ENCODE peak calls at places on chromosomes 1 and 21, in nine cellular contexts. O, G, N, Q, K, P, A, J and L are unnamed samples. For H3K4me1, the result is how much of the 10 kb centered on the place peaks cover.

GRCh38 chr1:30920827-30921226 is 12.3 kb upstream of the SDC3 start:
- DNase-seq in K (no peak), O (no peak), Q (no peak), J (no peak), A (no peak), P (no peak), N (no peak), G (no peak), L (no peak)

GRCh38 chr1:214957330-214958137 is 125.0 kb upstream of the KCNK2 start:
- DNase-seq in J (peak), O (no peak), G (no peak), P (no peak), N (no peak), K (no peak), Q (no peak), A (no peak), L (no peak)

GRCh38 chr21:45078877-45079281 is 4.5 kb downstream of the ADARB1 start:
- DNase-seq in N (no peak), A (no peak), K (no peak), O (peak), G (peak), Q (no peak), P (no peak), J (no peak), L (no peak)

GRCh38 chr1:238690415-238690814 is 696.0 kb upstream of the CHRM3 start:
- DNase-seq in G (no peak), P (no peak), Q (no peak), N (no peak), K (no peak), J (no peak), A (no peak), O (no peak), L (no peak)

GRCh38 chr1:114764689-114765088 is 6.9 kb upstream of the CSDE1 start:
- DNase-seq in O (no peak), Q (no peak), K (no peak), G (no peak), N (no peak), J (no peak), A (no peak), P (no peak), L (no peak)

GRCh38 chr1:29939086-29939485 is 702.8 kb downstream of the PTPRU start:
- DNase-seq in O (no peak), K (no peak), A (no peak), G (no peak), Q (no peak), J (no peak), P (no peak), N (no peak), L (no peak)

GRCh38 chr1:214272964-214273533 is 7.9 kb upstream of the SMYD2 start:
- DNase-seq in Q (no peak), O (no peak), N (no peak), G (no peak), K (no peak), A (no peak), P (no peak), J (no peak), L (no peak)

GRCh38 chr1:231139659-231140650 is 21.9 kb upstream of the TRIM67 start:
- DNase-seq in O (no peak), Q (no peak), J (peak), P (no peak), K (no peak), A (peak), G (no peak), N (no peak), L (no peak)

GRCh38 chr1:45686081-45687013 is at the start of gene GPBP1L1:
- DNase-seq in A (peak), K (peak), N (peak), O (peak), J (peak), P (peak), G (peak), Q (peak), L (peak)

GRCh38 chr1:64343105-64343960 is 126.6 kb upstream of the CACHD1 start:
- DNase-seq in A (no peak), N (no peak), K (no peak), J (peak), P (peak), Q (peak), G (no peak), O (no peak), L (no peak)

GRCh38 chr1:844472-845026 is 79.2 kb upstream of the SAMD11 start:
- DNase-seq in J (no peak), O (no peak), K (no peak), G (no peak), N (no peak), A (no peak), P (no peak), Q (no peak), L (no peak)

GRCh38 chr1:156625436-156626078 is 6.3 kb downstream of the HAPLN2 start:
- DNase-seq in K (peak), J (no peak), N (peak), Q (no peak), A (no peak), P (no peak), G (peak), O (peak), L (no peak)

GRCh38 chr1:41913025-41913424 is 5.7 kb downstream of the HIVEP3 start:
- DNase-seq in N (no peak), K (no peak), J (no peak), G (no peak), P (no peak), Q (no peak), O (no peak), A (peak), L (no peak)

GRCh38 chr1:187759934-187760333 is 931.2 kb downstream of the PLA2G4A start:
- DNase-seq in O (no peak), A (no peak), P (no peak), N (no peak), Q (no peak), J (no peak), G (no peak), K (no peak), L (no peak)

GRCh38 chr1:110286564-110286963 is 52.6 kb upstream of the RBM15 start:
- DNase-seq in J (no peak), G (no peak), A (no peak), P (no peak), Q (no peak), K (no peak), O (no peak), N (no peak), L (no peak)

GRCh38 chr1:153251988-153252387 is 7.5 kb upstream of the LORICRIN start:
- DNase-seq in G (no peak), J (no peak), A (peak), N (no peak), K (no peak), P (no peak), Q (no peak), O (no peak), L (no peak)

GRCh38 chr1:53604291-53604919 is 134.6 kb downstream of the GLIS1 start:
- DNase-seq in K (no peak), G (no peak), J (no peak), P (no peak), N (no peak), A (no peak), O (no peak), Q (no peak), L (no peak)

GRCh38 chr1:212971312-212971711 is 21.0 kb downstream of the VASH2 start:
- DNase-seq in P (no peak), A (no peak), O (peak), K (no peak), N (no peak), Q (no peak), J (no peak), G (no peak), L (peak)

GRCh38 chr21:43188712-43189151 is 19.9 kb downstream of the CRYAA start:
- DNase-seq in K (no peak), N (peak), Q (no peak), P (peak), G (peak), O (peak), A (no peak), J (peak), L (peak)

GRCh38 chr1:234544094-234544579 is 65.2 kb upstream of the TARBP1 start:
- DNase-seq in Q (no peak), G (peak), N (no peak), O (peak), A (no peak), J (peak), P (peak), K (no peak), L (no peak)

GRCh38 chr1:234515821-234516241 is 36.9 kb upstream of the TARBP1 start:
- DNase-seq in P (no peak), G (no peak), N (no peak), A (no peak), O (no peak), K (no peak), J (no peak), Q (no peak), L (no peak)

GRCh38 chr1:230163205-230163604 is 96.2 kb downstream of the GALNT2 start:
- DNase-seq in Q (no peak), K (no peak), G (no peak), A (no peak), O (peak), P (no peak), J (no peak), N (no peak), L (no peak)

GRCh38 chr1:43582162-43582566 is 51.5 kb downstream of the PTPRF start:
- DNase-seq in Q (peak), K (no peak), P (peak), O (no peak), J (peak), N (no peak), G (peak), A (no peak), L (no peak)

GRCh38 chr1:26363549-26364448 is 8.8 kb downstream of the ZNF683 start:
- DNase-seq in O (peak), K (peak), Q (peak), J (peak), G (peak), A (peak), N (peak), P (peak), L (no peak)

GRCh38 chr1:9592510-9593075 is 3.9 kb downstream of the TMEM201 start:
- DNase-seq in A (no peak), P (no peak), O (no peak), N (peak), Q (no peak), J (no peak), G (no peak), K (no peak), L (no peak)

GRCh38 chr1:46595127-46595526 is 8.9 kb downstream of the MKNK1 start:
- DNase-seq in O (peak), P (no peak), J (no peak), K (no peak), N (no peak), A (peak), Q (no peak), G (peak), L (no peak)

GRCh38 chr1:165562576-165562975 is 18.8 kb downstream of the LRRC52 start:
- DNase-seq in P (no peak), O (no peak), N (no peak), Q (no peak), J (no peak), A (no peak), G (no peak), K (no peak), L (no peak)

GRCh38 chr1:204065174-204065985 is 7.5 kb upstream of the SOX13 start:
- DNase-seq in N (no peak), J (no peak), O (peak), G (peak), Q (no peak), K (peak), A (no peak), P (no peak), L (peak)

GRCh38 chr1:35398739-35399138 is 130.2 kb downstream of the ZMYM4 start:
- DNase-seq in K (no peak), A (no peak), Q (no peak), O (no peak), J (no peak), G (no peak), P (no peak), N (no peak), L (no peak)

GRCh38 chr1:75234499-75235064 is 100.4 kb downstream of the LHX8 start:
- DNase-seq in G (no peak), J (no peak), N (no peak), O (no peak), Q (no peak), K (no peak), A (no peak), P (no peak), L (no peak)

GRCh38 chr21:29299906-29300546 is 1.3 kb downstream of the BACH1 start:
- DNase-seq in Q (peak), K (no peak), G (peak), A (peak), O (peak), P (peak), N (no peak), J (no peak), L (no peak)

GRCh38 chr1:56626546-56626945 is 18.6 kb upstream of the PRKAA2 start:
- DNase-seq in N (no peak), K (no peak), G (no peak), A (no peak), P (no peak), J (no peak), Q (no peak), O (no peak), L (no peak)

GRCh38 chr1:206029484-206029883 is 5.8 kb upstream of the CTSE start:
- DNase-seq in J (peak), Q (no peak), K (peak), O (peak), G (no peak), P (peak), A (no peak), N (no peak), L (no peak)

GRCh38 chr1:165313906-165314305 is 42.6 kb downstream of the LMX1A start:
- DNase-seq in Q (no peak), J (no peak), O (no peak), P (no peak), A (no peak), G (no peak), K (no peak), N (no peak), L (no peak)

GRCh38 chr1:160066829-160067720 is 2.9 kb downstream of the KCNJ10 start:
- DNase-seq in N (no peak), G (no peak), K (no peak), O (no peak), J (no peak), P (no peak), Q (no peak), A (no peak), L (no peak)

GRCh38 chr1:174974711-174975111 is 25.0 kb upstream of the CACYBP start:
- DNase-seq in Q (no peak), K (no peak), G (no peak), O (no peak), P (no peak), N (no peak), J (no peak), A (no peak), L (no peak)

GRCh38 chr1:15370781-15371467 is 38.8 kb upstream of the EFHD2 start:
- DNase-seq in G (peak), P (no peak), N (no peak), A (peak), J (no peak), Q (no peak), K (no peak), O (peak), L (no peak)

GRCh38 chr1:199551967-199552565 is 475.4 kb upstream of the NR5A2 start:
- DNase-seq in O (no peak), Q (peak), K (peak), P (no peak), G (peak), A (no peak), N (no peak), J (no peak), L (no peak)

GRCh38 chr1:223702735-223703667 is 9.3 kb upstream of the CAPN2 start:
- DNase-seq in O (no peak), J (no peak), N (no peak), P (no peak), K (no peak), A (no peak), Q (no peak), G (no peak), L (no peak)

GRCh38 chr1:50527249-50527986 is 104.2 kb upstream of the DMRTA2 start:
- DNase-seq in G (no peak), O (no peak), Q (no peak), K (no peak), P (no peak), N (no peak), J (no peak), A (no peak), L (no peak)

DNA sequence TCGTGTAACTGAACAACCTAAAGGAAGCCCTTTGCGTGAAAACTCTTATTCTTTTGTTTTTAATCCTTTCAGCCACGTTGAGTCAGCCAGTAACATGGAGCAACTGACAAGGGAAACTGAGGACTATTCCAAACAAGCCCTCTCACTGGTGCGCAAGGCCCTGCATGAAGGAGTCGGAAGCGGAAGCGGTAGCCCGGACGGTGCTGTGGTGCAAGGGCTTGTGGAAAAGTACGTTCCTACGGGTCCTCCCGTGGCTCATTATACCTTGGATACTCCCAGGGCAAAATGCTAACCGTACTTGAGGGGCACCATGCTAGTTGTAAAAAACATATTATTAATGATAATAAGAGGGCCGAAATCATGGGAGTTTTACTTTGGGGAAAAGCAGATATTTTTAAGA is 49.4 kb downstream of the LAMC2 start:
- DNase-seq in K (no peak), N (no peak), Q (no peak), O (no peak), A (no peak), G (no peak), P (no peak), J (no peak), L (no peak)
- H3K4me1 ChIP-seq in K (under half), N (under half), Q (under half), O (under half), A (under half), G (under half), P (under half), J (under half), L (under half)

GRCh38 chr1:218357211-218357892 is 12.2 kb downstream of the TGFB2 start:
- DNase-seq in N (no peak), O (no peak), P (no peak), A (no peak), J (no peak), K (peak), Q (no peak), G (no peak), L (no peak)
- TF ChIP-seq POLR2AphosphoS5 in N (no peak), O (no peak), P (no peak), A (no peak), J (no peak), K (no peak), Q (no peak), G (no peak), L (no peak)

DNA sequence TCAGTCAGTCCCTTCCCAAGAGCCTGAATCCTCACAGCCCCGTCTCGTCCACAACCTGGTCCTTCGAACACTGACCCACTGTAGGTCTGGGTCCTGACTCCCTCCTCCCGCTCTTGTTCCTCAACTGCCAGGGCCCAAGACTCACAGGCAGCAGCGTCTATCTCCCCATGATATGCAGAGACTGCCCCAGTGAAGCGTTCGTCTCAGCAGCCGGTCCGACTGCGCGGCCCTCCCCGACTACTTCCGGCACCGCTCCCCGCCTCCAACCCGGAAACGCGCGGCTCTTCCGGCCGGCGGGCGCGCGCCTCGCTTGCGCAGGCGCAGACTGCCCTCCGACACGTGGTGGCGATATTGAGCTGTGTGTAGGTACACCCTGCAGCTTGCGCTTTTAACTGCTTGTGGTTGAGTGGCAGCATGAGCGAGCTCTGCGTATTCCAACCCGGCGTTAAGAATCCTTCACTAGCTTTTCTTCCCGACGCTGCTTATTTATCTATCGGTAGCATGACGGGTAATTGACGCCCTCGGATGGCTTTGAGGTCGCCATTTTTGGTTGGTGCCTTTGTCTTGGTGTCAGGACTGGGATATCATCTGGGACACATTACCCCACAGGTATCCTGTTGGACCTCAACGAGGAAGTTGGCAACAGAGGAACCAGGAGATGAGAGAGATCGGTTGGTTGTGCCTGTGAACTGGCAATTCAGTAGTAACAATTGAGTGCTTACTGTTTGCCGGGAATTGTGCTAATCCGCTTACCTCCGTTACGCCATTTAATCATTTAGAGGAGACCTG is at the start of gene TAF12:
- DNase-seq in A (peak), J (peak), O (peak), K (peak), G (peak), P (peak), N (peak), Q (peak), L (peak)
- TF ChIP-seq POLR2A in A (peak), J (peak), O (peak), K (peak), G (peak), P (peak), N (peak), Q (peak), L (no peak)

GRCh38 chr21:38908537-38908936 is 102.8 kb downstream of the ETS2 start:
- DNase-seq in Q (no peak), J (no peak), P (no peak), G (no peak), N (no peak), A (no peak), O (no peak), K (no peak), L (no peak)
- H3K4me1 ChIP-seq in Q (under half), J (under half), P (under half), G (half or more), N (under half), A (half or more), O (under half), K (under half), L (half or more)

GRCh38 chr1:116533425-116533820 is 37.4 kb downstream of the CD58 start:
- DNase-seq in P (no peak), A (no peak), J (no peak), G (no peak), N (no peak), K (no peak), O (no peak), Q (no peak), L (no peak)
- TF ChIP-seq POLR2AphosphoS5 in P (no peak), A (no peak), J (no peak), G (no peak), N (no peak), K (no peak), O (no peak), Q (no peak), L (no peak)

DNA sequence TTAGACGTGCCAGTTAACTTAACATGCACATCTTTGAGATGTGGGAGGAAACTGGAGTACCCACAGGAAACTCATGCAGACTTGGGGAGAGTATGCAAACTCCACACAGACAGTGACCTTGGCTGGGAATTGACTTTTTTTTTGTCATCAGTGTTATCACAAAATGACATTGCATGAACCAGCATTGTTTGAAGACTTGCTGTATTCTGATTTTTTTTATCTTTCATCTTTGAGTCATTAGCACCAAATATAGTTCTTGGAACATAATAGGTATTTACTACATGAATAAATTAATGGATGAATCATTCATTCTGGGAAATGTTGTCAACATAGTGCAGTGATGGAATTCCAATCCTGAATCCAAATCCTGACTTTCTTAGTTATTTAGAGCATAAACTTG is 77.0 kb downstream of the ATF6 start:
- DNase-seq in P (no peak), N (no peak), K (no peak), O (no peak), A (no peak), G (no peak), Q (no peak), J (no peak), L (no peak)
- TF ChIP-seq POLR2A in P (no peak), N (no peak), K (no peak), O (no peak), A (no peak), G (no peak), Q (no peak), J (no peak), L (no peak)

GRCh38 chr1:211549092-211549749 is 29.7 kb downstream of the SLC30A1 start:
- DNase-seq in A (no peak), J (no peak), O (peak), K (no peak), Q (no peak), P (peak), N (no peak), G (no peak), L (no peak)

GRCh38 chr1:211547710-211548109 is 31.3 kb downstream of the SLC30A1 start:
- DNase-seq in P (no peak), A (no peak), O (peak), J (no peak), G (no peak), Q (no peak), N (no peak), K (no peak), L (no peak)

GRCh38 chr1:211553549-211553948 is 25.4 kb downstream of the SLC30A1 start:
- DNase-seq in P (no peak), O (no peak), A (peak), J (no peak), G (no peak), Q (no peak), K (no peak), N (no peak), L (peak)

GRCh38 chr1:211548321-211549091 is 30.5 kb downstream of the SLC30A1 start:
- DNase-seq in P (no peak), G (peak), J (no peak), K (no peak), O (peak), A (no peak), Q (no peak), N (no peak), L (no peak)

GRCh38 chr1:211551628-211552465 is 27.1 kb downstream of the SLC30A1 start:
- DNase-seq in A (peak), N (peak), J (no peak), P (peak), K (no peak), Q (no peak), G (no peak), O (no peak), L (no peak)
- H3K4me1 ChIP-seq in A (under half), N (under half), J (under half), P (under half), K (under half), Q (under half), G (under half), O (under half), L (under half)